ENCODE peak calls at places on chromosomes 11 and 22, in seven cellular contexts. S is neural progenitor cell, G is Peyer's patch, O is fibroblast of lung, V is endothelial cell of umbilical vein, P is H9, R is GM12878. H is an unnamed sample.

GRCh38 chr22:30968924-30969531 is at the start of gene TUG1:
- DNase-seq in S (peak; percentile 98), G (peak; percentile 99), O (peak; percentile 98), V (peak; percentile 99), P (peak; percentile 99), R (peak; percentile 90), H (peak; percentile 99)

GRCh38 chr11:116852261-116853125 is 15.1 kb upstream of the APOA1 start:
- DNase-seq in S (no peak), G (peak; percentile 64), O (peak; percentile 65), V (peak; percentile 63), P (no peak), R (no peak), H (no peak)

GRCh38 chr22:45612451-45612901 is 59.2 kb upstream of the ATXN10 start:
- DNase-seq in S (no peak), G (no peak), O (peak; percentile 87), V (no peak), P (no peak), R (no peak), H (no peak)

GRCh38 chr11:111447931-111448330 is 64.3 kb downstream of the BTG4 start:
- DNase-seq in S (no peak), G (no peak), O (no peak), V (no peak), P (no peak), R (no peak), H (no peak)

GRCh38 chr22:43142881-43143562 is at the start of gene MCAT:
- DNase-seq in S (peak; percentile 84), G (peak; percentile 91), O (peak; percentile 72), V (peak; percentile 76), P (peak; percentile 75), R (peak; percentile 28), H (peak; percentile 90)

GRCh38 chr11:68601147-68601546 is 83.2 kb upstream of the GAL start:
- DNase-seq in S (no peak), G (no peak), O (no peak), V (no peak), P (no peak), R (no peak), H (no peak)

GRCh38 chr22:49413551-49413950 is 414.1 kb downstream of the BRD1 start:
- DNase-seq in S (peak; percentile 30), G (no peak), O (no peak), V (no peak), P (peak; percentile 32), R (no peak), H (peak; percentile 19)

GRCh38 chr11:74681686-74682651 is 49.3 kb downstream of the CHRDL2 start:
- DNase-seq in S (no peak), G (no peak), O (no peak), V (no peak), P (peak; percentile 14), R (no peak), H (peak; percentile 65)

GRCh38 chr11:43574949-43575915 is 105.3 kb upstream of the HSD17B12 start:
- DNase-seq in S (peak; percentile 87), G (no peak), O (peak; percentile 61), V (peak; percentile 10), P (no peak), R (no peak), H (peak; percentile 24)

GRCh38 chr22:19759994-19760651 is 455 bp upstream of the TBX1 start:
- DNase-seq in S (peak; percentile 36), G (no peak), O (no peak), V (no peak), P (no peak), R (no peak), H (no peak)

GRCh38 chr22:49827307-49827852 is 293 bp downstream of the BRD1 start:
- DNase-seq in S (peak; percentile 67), G (no peak), O (no peak), V (no peak), P (no peak), R (no peak), H (no peak)

GRCh38 chr11:19723572-19724342 is 11.1 kb downstream of the NAV2 start:
- DNase-seq in S (no peak), G (no peak), O (peak; percentile 61), V (peak; percentile 72), P (no peak), R (no peak), H (peak; percentile 85)

GRCh38 chr11:36309779-36310178 is 13.7 kb downstream of the PRR5L start:
- DNase-seq in S (no peak), G (no peak), O (no peak), V (no peak), P (no peak), R (no peak), H (no peak)

GRCh38 chr22:23789121-23789520 is 2.4 kb downstream of the SMARCB1 start:
- DNase-seq in S (peak; percentile 18), G (peak; percentile 7), O (no peak), V (no peak), P (peak; percentile 34), R (no peak), H (no peak)

GRCh38 chr22:45154383-45154782 is 9.3 kb upstream of the NUP50 start:
- DNase-seq in S (no peak), G (no peak), O (peak; percentile 11), V (peak; percentile 47), P (no peak), R (no peak), H (no peak)

GRCh38 chr11:129458756-129459535 is 83.3 kb downstream of the BARX2 start:
- DNase-seq in S (no peak), G (no peak), O (no peak), V (no peak), P (no peak), R (no peak), H (no peak)

GRCh38 chr11:70068345-70068744 is 9.8 kb upstream of the ANO1 start:
- DNase-seq in S (no peak), G (no peak), O (no peak), V (no peak), P (peak; percentile 19), R (no peak), H (no peak)

GRCh38 chr22:27715078-27715477 is 86.5 kb downstream of the MN1 start:
- DNase-seq in S (peak; percentile 80), G (no peak), O (no peak), V (no peak), P (no peak), R (no peak), H (no peak)

GRCh38 chr11:116972692-116973091 is 125.5 kb downstream of the SIK3 start:
- DNase-seq in S (peak; percentile 36), G (no peak), O (no peak), V (no peak), P (no peak), R (no peak), H (no peak)

GRCh38 chr22:26548303-26548702 is 36.0 kb upstream of the TFIP11 start:
- DNase-seq in S (no peak), G (no peak), O (no peak), V (no peak), P (no peak), R (no peak), H (no peak)
- H3K27ac ChIP-seq in S (no peak overlapping the region), G (no peak overlapping the region), O (no peak overlapping the region), V (no peak overlapping the region), P (no peak overlapping the region), R (no peak overlapping the region), H (no peak overlapping the region)

GRCh38 chr11:44964526-44965209 is 14.0 kb upstream of the TP53I11 start:
- DNase-seq in S (peak; percentile 72), G (no peak), O (no peak), V (no peak), P (no peak), R (no peak), H (no peak)
- H3K27ac ChIP-seq in S (peak overlapping the region; percentile 98), G (no peak overlapping the region), O (no peak overlapping the region), V (no peak overlapping the region), P (no peak overlapping the region), R (no peak overlapping the region), H (no peak overlapping the region)

DNA sequence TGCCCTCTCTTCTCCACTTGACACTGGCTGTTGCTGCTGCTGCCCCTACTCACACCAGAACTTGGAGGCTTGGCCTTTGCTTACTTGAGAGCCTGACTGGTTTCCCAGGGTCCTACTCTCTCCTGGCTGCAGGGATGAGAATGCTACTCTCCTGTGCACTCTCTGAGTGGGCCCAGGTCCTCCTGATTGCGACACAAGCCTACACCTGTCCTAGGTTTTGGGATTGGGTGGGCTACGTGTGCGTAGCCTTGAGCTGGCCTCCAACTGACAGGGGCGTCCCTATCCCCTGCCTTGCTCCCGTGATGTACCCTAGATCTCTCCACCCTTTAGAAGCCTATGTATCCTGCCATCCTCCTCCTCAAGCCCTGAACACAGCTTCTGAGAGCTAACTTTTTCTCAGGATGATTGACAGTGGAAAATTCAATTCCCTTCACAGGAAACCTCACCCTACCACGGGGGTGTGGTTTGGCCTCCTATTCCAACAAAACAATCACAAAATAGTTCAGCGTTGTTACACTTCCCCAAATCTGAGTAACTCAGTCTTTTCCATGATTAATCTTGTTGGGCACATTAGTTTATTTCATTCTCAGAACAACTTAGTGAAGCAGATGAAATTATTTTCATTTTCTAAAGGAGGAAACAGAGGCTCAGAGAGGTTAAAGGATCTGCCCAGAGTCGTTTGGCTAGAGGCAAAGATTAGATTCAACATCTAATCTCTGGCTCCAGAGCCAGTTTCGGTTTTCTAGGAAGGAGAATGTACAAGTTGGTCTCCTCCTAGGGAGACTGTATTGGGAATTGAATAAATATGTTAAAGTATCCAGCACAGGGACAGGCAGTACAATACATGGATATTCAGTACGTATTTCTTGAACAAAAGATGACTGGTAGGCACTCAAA is 17.6 kb upstream of the AMOTL1 start:
- DNase-seq in S (no peak), G (no peak), O (no peak), V (peak; percentile 51), P (no peak), R (no peak), H (no peak)
- H3K27ac ChIP-seq in S (no peak overlapping the region), G (no peak overlapping the region), O (no peak overlapping the region), V (peak overlapping the region; percentile 42), P (no peak overlapping the region), R (no peak overlapping the region), H (no peak overlapping the region)

DNA sequence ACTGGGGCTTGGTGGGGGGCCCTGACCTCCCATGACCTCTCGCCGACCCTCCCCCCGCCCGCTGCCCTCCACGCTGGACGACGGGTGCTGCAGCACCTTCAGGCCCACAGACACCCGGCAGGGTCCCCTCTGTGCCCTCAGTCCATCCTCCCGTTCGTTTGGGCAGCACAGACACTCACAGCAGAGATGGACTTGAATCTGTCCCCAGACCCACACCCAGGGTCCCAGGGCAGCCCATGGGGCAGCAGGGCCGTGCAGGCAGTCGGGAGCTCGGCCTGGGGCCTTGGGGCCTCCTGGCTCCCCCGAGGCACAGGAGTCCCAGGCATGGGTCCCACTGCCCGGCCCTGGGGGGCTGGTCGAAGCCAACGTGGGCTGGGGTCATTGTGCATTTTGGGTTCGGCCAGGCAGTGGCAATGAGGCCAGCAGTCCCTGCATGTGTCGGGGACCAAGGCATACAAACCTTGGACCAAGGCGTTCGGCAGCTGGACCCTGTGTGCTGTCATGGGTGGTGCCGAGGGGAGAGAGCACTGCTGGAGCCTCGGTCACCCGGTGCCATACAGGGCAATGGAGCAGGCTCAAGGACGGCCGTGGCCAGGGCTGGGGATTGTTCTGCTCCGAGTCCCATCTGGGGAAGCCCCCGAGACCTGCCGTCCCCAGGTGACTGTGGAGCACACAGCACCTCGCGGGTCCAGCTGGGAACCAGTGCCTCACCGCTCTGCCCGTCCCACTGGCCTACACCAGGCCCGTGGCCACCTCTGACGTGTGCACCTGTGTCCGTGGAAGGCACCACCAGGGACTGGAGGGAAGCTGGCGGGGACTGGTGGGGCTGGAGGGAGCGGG is 19.3 kb upstream of the BRSK2 start:
- DNase-seq in S (no peak), G (no peak), O (no peak), V (no peak), P (no peak), R (no peak), H (no peak)
- H3K27ac ChIP-seq in S (no peak overlapping the region), G (no peak overlapping the region), O (no peak overlapping the region), V (no peak overlapping the region), P (no peak overlapping the region), R (no peak overlapping the region), H (no peak overlapping the region)

GRCh38 chr11:126404367-126404766 is 48.9 kb downstream of the ST3GAL4 start:
- DNase-seq in S (peak; percentile 26), G (no peak), O (no peak), V (no peak), P (no peak), R (no peak), H (no peak)
- H3K27ac ChIP-seq in S (no peak overlapping the region), G (no peak overlapping the region), O (no peak overlapping the region), V (no peak overlapping the region), P (no peak overlapping the region), R (no peak overlapping the region), H (no peak overlapping the region)

H was measured in right lobe of liver.